ENCODE peak calls at places on chromosomes 5 and 9, in nine cellular contexts. W, M, F, Z, K, S, N, D and V are unnamed samples.

GRCh38 chr9:112179816-112180215 is 4.7 kb upstream of the SUSD1 start:
- DNase-seq in W (no peak), M (no peak), F (no peak), Z (no peak), K (no peak), S (no peak), N (no peak), D (peak; percentile 22), V (no peak)

GRCh38 chr5:148542812-148543211 is 111.5 kb downstream of the HTR4 start:
- DNase-seq in W (no peak), M (no peak), F (no peak), Z (no peak), K (no peak), S (no peak), N (no peak), D (peak; percentile 5), V (no peak)

GRCh38 chr9:34994429-34995287 is 5.1 kb downstream of the DNAJB5 start:
- DNase-seq in W (peak; percentile 22), M (peak; percentile 66), F (no peak), Z (peak; percentile 20), K (no peak), S (peak; percentile 48), N (peak; percentile 46), D (peak; percentile 55), V (no peak)

GRCh38 chr5:72210913-72211670 is 103.8 kb downstream of the MAP1B start:
- DNase-seq in W (peak; percentile 50), M (peak; percentile 84), F (no peak), Z (no peak), K (no peak), S (peak; percentile 32), N (no peak), D (peak; percentile 49), V (no peak)

GRCh38 chr9:95920024-95920423 is 44.5 kb downstream of the ERCC6L2 start:
- DNase-seq in W (no peak), M (no peak), F (no peak), Z (peak; percentile 81), K (no peak), S (no peak), N (no peak), D (no peak), V (no peak)

GRCh38 chr5:15499528-15500325 is at the start of gene FBXL7:
- DNase-seq in W (no peak), M (peak; percentile 52), F (no peak), Z (no peak), K (no peak), S (peak; percentile 77), N (peak; percentile 64), D (peak; percentile 89), V (no peak)

GRCh38 chr5:75262278-75262677 is 25.6 kb upstream of the ANKRD31 start:
- DNase-seq in W (no peak), M (no peak), F (no peak), Z (no peak), K (no peak), S (no peak), N (no peak), D (no peak), V (no peak)

GRCh38 chr5:151351675-151352074 is 4.3 kb upstream of the SLC36A2 start:
- DNase-seq in W (no peak), M (peak; percentile 10), F (no peak), Z (no peak), K (no peak), S (no peak), N (no peak), D (no peak), V (no peak)

GRCh38 chr5:80116465-80116864 is 81.3 kb downstream of the THBS4 start:
- DNase-seq in W (no peak), M (no peak), F (no peak), Z (no peak), K (no peak), S (no peak), N (no peak), D (no peak), V (no peak)

GRCh38 chr5:119300311-119300670 is 55.5 kb upstream of the TNFAIP8 start:
- DNase-seq in W (no peak), M (no peak), F (no peak), Z (no peak), K (no peak), S (no peak), N (no peak), D (no peak), V (no peak)

GRCh38 chr9:99266136-99267023 is 44.3 kb downstream of the SEC61B start:
- DNase-seq in W (peak; percentile 57), M (peak; percentile 68), F (peak; percentile 84), Z (peak; percentile 32), K (peak; percentile 64), S (peak; percentile 60), N (peak; percentile 63), D (peak; percentile 59), V (peak; percentile 21)

GRCh38 chr9:115022760-115023434 is 92.5 kb upstream of the TNFSF8 start:
- DNase-seq in W (no peak), M (no peak), F (no peak), Z (no peak), K (no peak), S (peak; percentile 74), N (no peak), D (peak; percentile 82), V (no peak)

GRCh38 chr9:129023908-129024233 is 4.3 kb downstream of the SH3GLB2 start:
- DNase-seq in W (no peak), M (no peak), F (no peak), Z (no peak), K (no peak), S (no peak), N (no peak), D (no peak), V (no peak)

GRCh38 chr9:76459691-76460635 is 981 bp downstream of the GCNT1 start:
- DNase-seq in W (peak; percentile 53), M (peak; percentile 65), F (no peak), Z (peak; percentile 38), K (peak; percentile 28), S (peak; percentile 65), N (peak; percentile 56), D (peak; percentile 70), V (no peak)

GRCh38 chr9:91164724-91165520 is 196.8 kb downstream of the AUH start:
- DNase-seq in W (peak; percentile 91), M (peak; percentile 92), F (peak; percentile 91), Z (peak; percentile 87), K (no peak), S (peak; percentile 84), N (no peak), D (peak; percentile 93), V (peak; percentile 25)

GRCh38 chr9:8356406-8356805 is 556.8 kb upstream of the DMAC1 start:
- DNase-seq in W (no peak), M (no peak), F (no peak), Z (no peak), K (no peak), S (no peak), N (no peak), D (no peak), V (no peak)

GRCh38 chr5:123429993-123430392 is 6.8 kb upstream of the CEP120 start:
- DNase-seq in W (peak; percentile 12), M (peak; percentile 98), F (no peak), Z (peak; percentile 98), K (no peak), S (no peak), N (no peak), D (peak; percentile 54), V (no peak)

GRCh38 chr5:94884294-94884693 is 265.8 kb downstream of the SLF1 start:
- DNase-seq in W (no peak), M (no peak), F (no peak), Z (no peak), K (no peak), S (no peak), N (no peak), D (no peak), V (no peak)

GRCh38 chr5:168409601-168410458 is 76.4 kb upstream of the RARS1 start:
- DNase-seq in W (peak; percentile 47), M (peak; percentile 44), F (peak; percentile 55), Z (no peak), K (no peak), S (peak; percentile 34), N (no peak), D (peak; percentile 58), V (peak; percentile 25)

GRCh38 chr5:134451618-134452505 is 40.2 kb upstream of the CDKN2AIPNL start:
- DNase-seq in W (peak; percentile 59), M (peak; percentile 82), F (no peak), Z (no peak), K (no peak), S (peak; percentile 66), N (no peak), D (peak; percentile 83), V (no peak)

GRCh38 chr9:105646879-105647594 is 15.2 kb upstream of the TAL2 start:
- DNase-seq in W (no peak), M (no peak), F (no peak), Z (no peak), K (no peak), S (no peak), N (no peak), D (no peak), V (no peak)

GRCh38 chr9:137245450-137246421 is 4.6 kb downstream of the TUBB4B start:
- DNase-seq in W (no peak), M (no peak), F (no peak), Z (no peak), K (no peak), S (no peak), N (no peak), D (no peak), V (no peak)

GRCh38 chr5:5886353-5886752 is 463.9 kb downstream of the ICE1 start:
- DNase-seq in W (no peak), M (no peak), F (no peak), Z (no peak), K (no peak), S (no peak), N (no peak), D (no peak), V (no peak)

GRCh38 chr9:98362624-98363023 is 107.2 kb upstream of the TBC1D2 start:
- DNase-seq in W (no peak), M (no peak), F (peak; percentile 13), Z (no peak), K (no peak), S (no peak), N (no peak), D (no peak), V (no peak)

GRCh38 chr5:56838409-56839039 is 23.2 kb downstream of the MAP3K1 start:
- DNase-seq in W (no peak), M (peak; percentile 65), F (no peak), Z (peak; percentile 67), K (peak; percentile 29), S (peak; percentile 70), N (peak; percentile 65), D (no peak), V (peak; percentile 57)

GRCh38 chr9:127965953-127966352 is 14.8 kb downstream of the EEIG1 start:
- DNase-seq in W (no peak), M (no peak), F (no peak), Z (no peak), K (no peak), S (no peak), N (no peak), D (no peak), V (no peak)

GRCh38 chr5:25858019-25858418 is 1180.4 kb downstream of the CDH9 start:
- DNase-seq in W (peak; percentile 12), M (no peak), F (no peak), Z (no peak), K (no peak), S (no peak), N (no peak), D (no peak), V (no peak)

GRCh38 chr9:764105-764524 is 77.4 kb upstream of the DMRT1 start:
- DNase-seq in W (peak; percentile 61), M (peak; percentile 70), F (peak; percentile 57), Z (peak; percentile 84), K (peak; percentile 59), S (peak; percentile 90), N (peak; percentile 82), D (peak; percentile 80), V (peak; percentile 2)

GRCh38 chr9:79387091-79387490 is 184.7 kb upstream of the TLE4 start:
- DNase-seq in W (no peak), M (no peak), F (no peak), Z (no peak), K (no peak), S (no peak), N (no peak), D (no peak), V (no peak)

GRCh38 chr9:69946800-69947437 is 96.7 kb upstream of the MAMDC2 start:
- DNase-seq in W (peak; percentile 34), M (peak; percentile 81), F (no peak), Z (peak; percentile 73), K (no peak), S (peak; percentile 83), N (no peak), D (peak; percentile 41), V (no peak)

GRCh38 chr5:76641514-76642120 is 18.4 kb upstream of the F2RL2 start:
- DNase-seq in W (peak; percentile 26), M (peak; percentile 60), F (peak; percentile 84), Z (peak; percentile 61), K (no peak), S (peak; percentile 66), N (peak; percentile 61), D (peak; percentile 47), V (peak; percentile 43)